ENCODE peak calls at places on chromosomes 12 and 14, in four cellular contexts. P, T, Y and M are unnamed samples.

GRCh38 chr12:108858399-108859074 is 1.2 kb upstream of the SSH1 start:
- DNase-seq in Y (no peak), P (no peak), T (no peak), M (no peak)

GRCh38 chr14:30547388-30548048 is 11.4 kb upstream of the G2E3 start:
- DNase-seq in T (no peak), Y (no peak), P (no peak), M (no peak)

GRCh38 chr14:22837750-22838538 is 1.6 kb downstream of the MMP14 start:
- DNase-seq in Y (no peak), P (no peak), T (no peak), M (no peak)

GRCh38 chr12:42481368-42481767 is 108.2 kb downstream of the PRICKLE1 start:
- DNase-seq in T (no peak), Y (no peak), P (no peak), M (no peak)

GRCh38 chr14:30034049-30034635 is 106.5 kb upstream of the PRKD1 start:
- DNase-seq in Y (no peak), T (no peak), P (no peak), M (no peak)

GRCh38 chr12:50222275-50222783 is 55.2 kb upstream of the CERS5 start:
- DNase-seq in P (no peak), Y (peak), T (no peak), M (peak)

GRCh38 chr12:57623385-57623784 is 9.6 kb downstream of the B4GALNT1 start:
- DNase-seq in T (no peak), P (no peak), Y (no peak), M (no peak)

GRCh38 chr12:3677609-3678008 is 75.3 kb downstream of the CRACR2A start:
- DNase-seq in P (no peak), Y (no peak), T (no peak), M (no peak)

GRCh38 chr12:109864916-109865315 is 15.4 kb downstream of the GLTP start:
- DNase-seq in Y (no peak), T (no peak), P (no peak), M (no peak)

GRCh38 chr12:11765817-11766794 is 116.6 kb downstream of the ETV6 start:
- DNase-seq in P (peak), Y (no peak), T (no peak), M (no peak)

GRCh38 chr14:79706382-79706781 is 504.9 kb downstream of the DIO2 start:
- DNase-seq in T (no peak), P (no peak), Y (no peak), M (no peak)

GRCh38 chr14:88818018-88818417 is 6.4 kb upstream of the TTC8 start:
- DNase-seq in P (no peak), Y (no peak), T (no peak), M (no peak)

GRCh38 chr14:73460691-73461127 is 2.4 kb upstream of the NUMB start:
- DNase-seq in P (no peak), T (no peak), Y (no peak), M (no peak)

GRCh38 chr12:96431067-96431466 is 30.8 kb upstream of the CDK17 start:
- DNase-seq in T (no peak), Y (no peak), P (no peak), M (no peak)

DNA sequence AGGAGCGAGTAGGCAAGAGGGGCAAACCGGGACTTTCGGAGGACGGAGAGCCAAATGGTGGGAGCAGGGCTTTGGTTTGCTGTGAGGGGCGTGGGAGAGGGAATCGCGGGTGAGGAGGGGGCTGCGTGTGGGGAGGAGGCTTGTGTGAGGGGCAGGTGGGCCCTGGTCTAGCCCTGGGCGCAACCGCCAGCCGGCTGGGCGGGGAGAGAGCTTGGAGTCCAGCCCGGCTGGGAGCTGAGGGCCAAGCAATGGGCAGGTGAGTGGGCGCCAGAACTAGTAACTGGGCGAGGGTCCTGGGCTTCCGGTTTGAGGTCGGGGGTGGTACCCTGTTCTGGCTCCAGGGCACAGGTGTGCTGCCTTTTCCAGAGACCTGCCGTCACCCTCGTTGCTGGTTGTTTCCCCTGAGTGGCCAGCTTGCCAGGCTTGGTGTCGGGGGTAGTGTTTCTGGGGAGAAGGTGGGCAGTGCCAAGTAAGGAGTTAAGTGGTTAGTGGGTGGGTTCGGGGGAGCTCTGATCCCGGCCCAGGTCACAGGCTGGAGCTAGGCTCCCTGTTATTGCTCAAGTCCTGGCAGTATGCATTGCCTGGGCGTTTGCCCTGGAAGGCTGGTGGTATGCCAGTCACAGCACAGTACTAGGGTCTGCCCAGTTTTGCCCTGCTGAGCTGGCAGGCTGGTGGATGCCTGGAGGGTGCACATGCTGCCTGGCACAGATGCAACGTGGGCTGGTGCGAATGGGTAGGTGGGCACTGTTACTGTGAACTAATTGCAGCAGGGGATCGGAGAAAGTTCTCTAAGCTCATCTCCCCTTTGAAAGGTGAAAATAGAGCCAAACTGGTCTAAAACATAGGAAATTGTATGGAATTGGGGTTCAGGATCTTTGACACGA is 654 bp downstream of the CIPC start:
- DNase-seq in Y (peak), T (no peak), P (no peak), M (no peak)
- TF ChIP-seq FOXK2 in Y (no peak), T (no peak), P (no peak), M (no peak)

GRCh38 chr14:102217399-102217798 is 77.7 kb downstream of the WDR20 start:
- DNase-seq in T (no peak), P (no peak), Y (no peak), M (no peak)

GRCh38 chr14:102213470-102213869 is 73.8 kb downstream of the WDR20 start:
- DNase-seq in P (no peak), Y (no peak), T (no peak), M (no peak)

GRCh38 chr14:102215071-102215470 is 75.4 kb downstream of the WDR20 start:
- DNase-seq in P (no peak), Y (no peak), T (no peak), M (no peak)

GRCh38 chr14:102213984-102214658 is 74.4 kb downstream of the WDR20 start:
- DNase-seq in P (no peak), Y (no peak), T (no peak), M (no peak)

DNA sequence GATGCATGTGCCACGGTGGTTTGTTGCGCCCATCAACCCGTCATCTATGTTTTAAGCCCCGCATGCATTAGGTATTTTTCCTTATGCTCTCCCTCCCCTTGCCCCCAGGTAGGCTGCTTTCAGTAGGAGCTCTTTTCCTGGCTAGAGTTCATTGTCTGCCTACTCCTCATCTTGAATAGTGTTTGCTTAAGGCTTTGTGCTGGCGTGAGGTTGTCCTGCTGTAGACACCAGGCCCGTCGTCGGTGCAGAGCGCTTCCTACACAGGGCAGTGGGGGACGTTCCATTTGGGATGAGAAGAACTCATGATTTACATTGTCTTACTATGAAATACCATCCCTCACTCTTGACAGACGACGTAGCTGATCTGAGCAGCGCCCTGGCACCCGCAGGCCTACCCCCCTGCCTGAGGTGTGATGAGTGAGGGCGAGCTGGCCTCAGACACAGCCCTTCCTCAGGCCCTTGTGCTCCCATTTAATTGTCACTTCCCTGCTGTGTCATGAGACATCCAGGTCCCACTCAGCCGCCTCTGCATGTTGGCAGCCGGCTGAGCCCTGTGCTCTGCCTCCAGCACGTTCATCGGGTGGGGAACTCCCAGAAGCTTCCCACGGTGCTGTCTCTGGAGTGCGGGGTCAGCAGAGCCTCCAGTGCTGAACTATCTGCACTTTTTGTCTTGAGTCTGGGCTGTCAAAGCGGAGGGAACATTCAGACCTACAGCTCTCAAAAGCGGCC is 76.0 kb downstream of the WDR20 start:
- DNase-seq in P (no peak), Y (no peak), T (no peak), M (no peak)
- TF ChIP-seq FOXM1 in P (no peak), Y (no peak), T (no peak), M (no peak)

GRCh38 chr14:100443643-100444042 is 120.5 kb downstream of the SLC25A47 start:
- DNase-seq in T (no peak), Y (no peak), P (no peak), M (no peak)
- TF ChIP-seq FOXK2 in T (no peak), Y (no peak), P (no peak), M (no peak)

DNA sequence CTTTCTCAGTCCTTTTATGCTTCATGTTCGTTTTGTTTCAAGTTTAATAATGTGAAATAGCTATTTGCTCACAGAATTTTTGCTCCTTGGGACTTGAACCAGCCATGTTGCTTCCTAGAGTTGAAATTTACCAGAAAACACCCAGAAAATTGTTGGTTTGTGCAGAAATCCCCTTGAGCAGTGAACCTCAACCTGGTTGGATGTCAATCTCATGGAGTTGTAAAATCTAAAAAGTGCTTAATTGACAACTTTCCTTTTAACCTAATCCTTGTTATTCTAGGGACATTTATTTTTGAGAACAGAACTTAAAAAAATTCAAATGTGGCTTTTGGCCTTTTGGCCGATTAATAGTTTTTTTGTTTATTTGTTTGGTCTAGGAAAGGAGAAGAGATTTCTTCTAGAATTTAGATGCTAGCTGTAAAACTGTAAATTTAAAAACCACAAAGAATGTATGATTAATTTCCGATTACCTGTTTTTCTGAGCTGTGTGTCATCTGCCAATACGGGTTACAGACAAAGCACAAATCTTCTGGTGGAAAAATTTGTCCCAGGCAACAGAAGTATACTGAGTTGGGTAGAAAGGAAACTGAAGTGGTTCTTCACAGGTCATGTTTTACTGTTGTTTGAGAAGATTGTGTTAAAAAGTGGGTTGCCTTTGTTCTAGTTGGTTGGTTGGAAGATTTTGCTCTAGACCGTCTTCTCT is 154.4 kb downstream of the FUT8 start:
- DNase-seq in Y (no peak), P (peak), T (no peak), M (no peak)
- TF ChIP-seq FOXM1 in Y (no peak), P (no peak), T (no peak), M (no peak)

GRCh38 chr12:29164477-29165163 is 15.5 kb downstream of the FAR2 start:
- DNase-seq in Y (peak), P (peak), T (no peak), M (no peak)
- TF ChIP-seq FOXK2 in Y (no peak), P (no peak), T (no peak), M (no peak)

DNA sequence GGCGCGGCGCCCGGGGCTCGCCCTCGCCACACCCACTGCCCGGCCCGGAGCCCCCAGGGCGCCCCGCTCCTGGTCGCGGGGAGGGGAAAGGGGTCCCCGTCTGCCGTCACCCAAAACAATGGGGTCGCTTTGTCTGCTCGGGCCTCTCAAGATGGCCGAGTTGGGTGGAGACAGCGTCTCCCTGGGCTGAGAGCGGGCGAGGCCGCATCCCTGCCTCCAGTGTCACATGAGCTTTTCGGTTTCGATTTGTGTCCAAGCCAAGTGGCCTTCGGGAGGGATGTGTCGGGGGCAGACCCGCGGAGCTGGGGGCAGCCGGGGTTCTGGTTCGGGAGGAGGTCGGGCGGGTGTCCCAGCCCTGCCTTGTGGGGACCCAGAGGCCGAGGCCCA is 765 bp downstream of the DYNC1H1 start:
- DNase-seq in T (peak), Y (peak), P (no peak), M (peak)
- TF ChIP-seq FOXM1 in T (no peak), Y (no peak), P (no peak), M (no peak)

DNA sequence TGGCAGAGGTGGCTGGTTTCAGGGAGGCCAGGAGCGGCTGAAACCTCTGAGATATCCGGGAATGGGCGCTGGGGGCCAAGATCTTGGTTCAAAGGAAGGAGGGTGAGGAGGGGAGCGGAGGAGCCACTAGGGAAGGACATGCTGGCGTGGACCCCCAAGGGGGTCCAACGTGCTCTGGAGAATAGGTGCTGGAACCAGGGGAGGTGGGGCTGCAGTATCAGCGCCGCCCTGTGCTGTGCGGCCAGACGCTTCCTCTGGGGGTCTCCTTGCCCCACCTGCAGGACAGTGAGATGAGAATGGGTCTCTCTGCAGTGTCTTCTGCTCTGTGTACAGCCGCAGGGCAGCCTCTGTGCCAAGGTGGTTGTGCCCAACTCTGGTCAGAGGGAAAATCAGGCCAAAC is 2.5 kb downstream of the FAM181A start:
- DNase-seq in P (no peak), T (no peak), Y (no peak), M (no peak)
- TF ChIP-seq FOXK2 in P (no peak), T (no peak), Y (no peak), M (no peak)